ENCODE peak calls at places on chromosomes 16 and 17, in seven cellular contexts. I is neural progenitor cell, V is fibroblast of lung, C is AG04449, U is neuronal stem cell, L is transverse colon, M is tibial nerve. K is an unnamed sample.

GRCh38 chr16:48024042-48024441 is 131.8 kb downstream of the ABCC12 start:
- DNase-seq in I (no peak), V (no peak), C (no peak), U (no peak), L (no peak), M (no peak), K (no peak)

GRCh38 chr17:69592692-69593350 is 178.3 kb downstream of the MAP2K6 start:
- DNase-seq in I (no peak), V (peak), C (peak), U (no peak), L (no peak), M (no peak), K (no peak)

GRCh38 chr17:73455050-73455687 is 143.4 kb upstream of the CDC42EP4 start:
- DNase-seq in I (no peak), V (no peak), C (no peak), U (no peak), L (peak), M (no peak), K (no peak)

GRCh38 chr17:42920922-42921321 is 20.3 kb downstream of the G6PC1 start:
- DNase-seq in I (no peak), V (no peak), C (no peak), U (no peak), L (no peak), M (no peak), K (no peak)

GRCh38 chr17:75173526-75173925 is 9.2 kb downstream of the SUMO2 start:
- DNase-seq in I (no peak), V (no peak), C (no peak), U (no peak), L (no peak), M (no peak), K (no peak)

GRCh38 chr17:72063262-72063661 is 57.6 kb upstream of the SOX9 start:
- DNase-seq in I (no peak), V (no peak), C (no peak), U (no peak), L (no peak), M (no peak), K (no peak)

GRCh38 chr17:71975998-71976649 is 144.7 kb upstream of the SOX9 start:
- DNase-seq in I (peak), V (peak), C (peak), U (no peak), L (peak), M (peak), K (no peak)

GRCh38 chr16:68504066-68504465 is 35.0 kb upstream of the ZFP90 start:
- DNase-seq in I (no peak), V (no peak), C (no peak), U (no peak), L (no peak), M (no peak), K (no peak)

GRCh38 chr16:59899940-59900339 is 1165.8 kb upstream of the GOT2 start:
- DNase-seq in I (no peak), V (no peak), C (no peak), U (no peak), L (no peak), M (no peak), K (no peak)

GRCh38 chr17:7014995-7015586 is 2.7 kb downstream of the RNASEK start:
- DNase-seq in I (peak), V (peak), C (no peak), U (no peak), L (peak), M (no peak), K (no peak)

GRCh38 chr16:22141746-22142145 is 20.6 kb upstream of the SDR42E2 start:
- DNase-seq in I (peak), V (no peak), C (no peak), U (no peak), L (no peak), M (no peak), K (peak)

GRCh38 chr16:4307215-4308037 is 8.4 kb upstream of the GLIS2 start:
- DNase-seq in I (peak), V (peak), C (peak), U (peak), L (peak), M (peak), K (no peak)

GRCh38 chr17:56665864-56666263 is 72.4 kb downstream of the NOG start:
- DNase-seq in I (peak), V (no peak), C (no peak), U (no peak), L (no peak), M (no peak), K (peak)
- H3K4me3 ChIP-seq in I (no peak), V (no peak), C (no peak), U (no peak), L (no peak), M (no peak), K (no peak)

GRCh38 chr17:38456031-38456815 is 28.0 kb downstream of the ARHGAP23 start:
- DNase-seq in I (peak), V (no peak), C (no peak), U (no peak), L (no peak), M (no peak), K (peak)

GRCh38 chr17:38455288-38455915 is 27.1 kb downstream of the ARHGAP23 start:
- DNase-seq in I (peak), V (no peak), C (no peak), U (no peak), L (no peak), M (no peak), K (peak)

GRCh38 chr17:38452719-38453118 is 24.5 kb downstream of the ARHGAP23 start:
- DNase-seq in I (no peak), V (no peak), C (no peak), U (no peak), L (no peak), M (no peak), K (no peak)

GRCh38 chr17:38453951-38454421 is 25.7 kb downstream of the ARHGAP23 start:
- DNase-seq in I (peak), V (peak), C (no peak), U (no peak), L (no peak), M (no peak), K (no peak)

DNA sequence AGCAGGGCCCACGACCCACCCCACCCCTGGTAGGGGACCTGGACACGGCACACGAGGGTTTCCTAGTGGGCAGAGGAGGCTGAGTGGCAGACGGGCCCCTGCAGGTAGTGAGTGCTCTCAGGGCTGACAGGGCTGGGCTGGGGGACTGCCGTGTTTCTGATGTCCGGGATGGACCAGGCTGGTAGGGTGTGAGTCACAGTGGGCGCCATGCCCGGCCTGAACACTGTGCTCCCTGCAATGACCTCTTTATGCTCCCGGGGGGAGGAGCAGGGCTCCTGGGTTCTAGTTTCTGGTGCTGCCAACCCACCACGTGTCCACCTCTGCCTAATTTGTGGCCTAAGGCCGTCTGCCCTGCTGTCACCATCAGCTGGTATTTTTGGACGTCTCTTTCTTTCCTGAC is 26.3 kb downstream of the ARHGAP23 start:
- DNase-seq in I (no peak), V (peak), C (no peak), U (no peak), L (peak), M (peak), K (no peak)
- H3K4me3 ChIP-seq in I (peak), V (peak), C (peak), U (no peak), L (peak), M (peak), K (no peak)

DNA sequence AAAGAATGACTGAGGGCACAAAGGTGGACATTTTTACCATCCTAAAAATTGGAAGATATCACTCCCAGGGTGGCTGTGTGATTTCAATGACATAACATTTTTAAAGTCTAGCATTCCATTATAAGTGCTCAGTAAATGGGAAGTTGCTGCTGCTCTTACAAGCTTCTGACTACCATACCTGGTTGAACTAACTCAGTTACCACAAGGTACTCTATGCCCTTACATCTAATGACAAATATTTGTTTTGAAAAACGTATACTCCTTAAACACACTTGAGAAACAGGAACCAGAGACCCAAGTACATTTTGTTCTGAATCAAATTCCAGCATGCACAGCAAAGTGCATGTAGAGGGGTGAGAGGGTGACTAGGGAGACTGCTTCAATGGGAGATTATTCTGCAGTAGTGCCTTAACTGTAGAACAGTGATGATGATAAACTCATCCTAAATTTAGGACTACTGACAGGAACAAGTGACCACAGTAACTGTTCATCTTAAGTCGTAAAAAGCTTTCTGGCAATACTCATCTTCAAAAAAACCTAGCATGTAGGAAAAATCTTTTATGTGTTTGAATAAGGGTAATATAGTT is 83.5 kb downstream of the KANSL1 start:
- DNase-seq in I (no peak), V (no peak), C (no peak), U (no peak), L (no peak), M (no peak), K (no peak)
- H3K4me3 ChIP-seq in I (no peak), V (no peak), C (no peak), U (no peak), L (no peak), M (no peak), K (no peak)

GRCh38 chr17:78146471-78146869 is 285 bp downstream of the C17orf99 start:
- DNase-seq in I (no peak), V (no peak), C (no peak), U (no peak), L (peak), M (no peak), K (no peak)

GRCh38 chr17:78144736-78145641 is 1.2 kb upstream of the C17orf99 start:
- DNase-seq in I (no peak), V (no peak), C (no peak), U (no peak), L (peak), M (no peak), K (no peak)

GRCh38 chr17:78146881-78147280 is 696 bp downstream of the C17orf99 start:
- DNase-seq in I (no peak), V (no peak), C (no peak), U (no peak), L (peak), M (no peak), K (no peak)

GRCh38 chr17:78148286-78149016 is 2.3 kb downstream of the C17orf99 start:
- DNase-seq in I (no peak), V (no peak), C (no peak), U (no peak), L (peak), M (no peak), K (no peak)

DNA sequence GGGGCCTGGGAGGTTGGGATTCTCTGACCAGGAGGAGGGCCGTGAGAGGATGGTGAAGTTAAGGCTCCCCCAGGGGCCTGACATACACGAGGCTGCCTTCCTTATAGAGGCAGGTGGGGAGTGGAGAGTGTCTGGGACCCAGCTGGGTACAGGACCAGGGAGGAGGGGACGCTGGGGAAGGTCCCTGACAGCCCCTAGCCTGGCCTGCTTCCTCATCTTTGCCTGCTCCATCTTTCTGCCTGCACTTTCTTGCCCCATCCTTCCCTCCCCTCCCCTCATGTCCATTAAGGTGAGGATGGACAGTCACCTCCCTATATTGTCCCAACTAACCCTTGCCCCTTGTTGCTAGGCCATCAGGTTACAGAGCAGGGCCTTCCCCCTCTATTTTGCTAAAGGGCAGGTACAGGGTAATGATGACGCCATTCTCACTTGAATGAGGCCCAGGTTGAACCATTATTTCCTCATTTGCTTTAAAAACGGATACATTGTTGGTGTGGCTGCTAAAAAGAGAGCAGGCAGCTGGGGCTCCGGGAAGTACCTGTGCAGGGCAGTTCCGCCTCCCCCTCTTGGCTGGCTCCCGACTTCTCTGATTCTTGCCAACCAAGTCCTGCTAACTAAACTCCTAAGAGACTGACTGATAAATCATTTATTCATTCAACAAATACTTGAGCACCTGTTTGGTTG is 1.3 kb downstream of the C17orf99 start:
- DNase-seq in I (no peak), V (no peak), C (no peak), U (no peak), L (peak), M (no peak), K (no peak)
- H3K4me3 ChIP-seq in I (no peak), V (no peak), C (no peak), U (no peak), L (no peak), M (no peak), K (no peak)

GRCh38 chr16:88759245-88759975 is 25.6 kb downstream of the PIEZO1 start:
- DNase-seq in I (peak), V (peak), C (no peak), U (no peak), L (peak), M (no peak), K (peak)
- H3K4me3 ChIP-seq in I (no peak), V (no peak), C (no peak), U (no peak), L (peak), M (no peak), K (no peak)

DNA sequence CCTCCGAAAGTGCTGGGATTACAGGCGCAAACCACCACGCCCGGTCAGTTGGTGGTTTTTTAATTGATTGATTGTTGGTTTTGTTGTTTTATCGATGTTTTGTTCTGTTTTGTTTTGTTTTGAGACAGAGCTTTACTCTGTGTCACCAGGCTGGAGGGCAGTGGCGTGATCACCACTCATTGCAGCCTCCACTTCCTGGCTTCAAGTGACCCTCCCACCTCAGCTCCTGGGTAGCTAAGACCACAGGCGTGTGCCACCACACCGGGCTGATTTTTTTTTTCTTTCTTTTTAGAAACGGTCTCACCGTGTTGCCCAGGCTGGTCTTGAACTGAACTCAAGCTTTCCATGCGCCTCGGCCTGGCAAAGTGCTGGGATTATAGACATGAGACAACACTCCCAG is 12.4 kb downstream of the FAM234A start:
- DNase-seq in I (no peak), V (no peak), C (no peak), U (no peak), L (no peak), M (no peak), K (no peak)
- H3K4me3 ChIP-seq in I (no peak), V (no peak), C (no peak), U (no peak), L (no peak), M (no peak), K (no peak)

GRCh38 chr17:77282524-77283515 is 142.1 kb downstream of the SEC14L1 start:
- DNase-seq in I (peak), V (peak), C (no peak), U (no peak), L (peak), M (no peak), K (no peak)

GRCh38 chr17:77279448-77280303 is 138.9 kb downstream of the SEC14L1 start:
- DNase-seq in I (peak), V (peak), C (no peak), U (no peak), L (peak), M (no peak), K (peak)

GRCh38 chr17:77281904-77282367 is 141.2 kb downstream of the SEC14L1 start:
- DNase-seq in I (peak), V (no peak), C (no peak), U (no peak), L (peak), M (no peak), K (peak)

GRCh38 chr17:77280304-77280910 is 139.6 kb downstream of the SEC14L1 start:
- DNase-seq in I (no peak), V (peak), C (no peak), U (no peak), L (peak), M (no peak), K (no peak)

GRCh38 chr17:77281024-77281903 is 140.5 kb downstream of the SEC14L1 start:
- DNase-seq in I (peak), V (peak), C (no peak), U (peak), L (peak), M (no peak), K (peak)
- H3K4me3 ChIP-seq in I (peak), V (peak), C (peak), U (peak), L (peak), M (peak), K (peak)

GRCh38 chr17:61625564-61625963 is 34.5 kb upstream of the NACA2 start:
- DNase-seq in I (no peak), V (no peak), C (no peak), U (no peak), L (no peak), M (no peak), K (no peak)
- H3K4me3 ChIP-seq in I (no peak), V (no peak), C (no peak), U (no peak), L (no peak), M (no peak), K (no peak)

DNA sequence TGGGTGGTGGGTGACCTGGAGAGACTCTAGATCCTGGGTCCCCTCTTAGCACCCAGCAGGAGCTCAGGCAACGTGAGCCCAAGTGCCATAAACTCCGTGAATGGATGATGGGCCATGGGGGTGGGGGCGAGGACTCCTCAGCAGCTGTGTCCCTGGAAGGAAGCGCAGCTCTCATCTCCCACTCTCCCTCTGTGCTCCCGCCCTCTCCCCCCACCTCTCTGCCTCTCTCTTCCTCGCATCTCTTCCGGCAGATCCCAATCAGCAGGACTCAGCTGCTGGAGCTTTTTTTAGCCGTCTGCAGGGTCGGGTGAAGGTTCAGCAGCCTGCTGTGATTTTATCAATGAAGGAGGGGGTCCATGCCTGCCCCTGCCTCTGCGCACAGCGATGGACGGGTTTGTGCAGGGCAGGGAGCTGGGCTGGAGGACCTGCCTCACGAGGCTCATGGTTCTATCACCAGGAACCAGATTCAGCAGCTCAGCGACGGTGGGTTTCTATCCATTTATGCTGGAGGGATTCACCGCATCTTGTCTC is 8.3 kb downstream of the CCR7 start:
- DNase-seq in I (no peak), V (no peak), C (no peak), U (no peak), L (no peak), M (no peak), K (peak)
- H3K4me3 ChIP-seq in I (no peak), V (no peak), C (no peak), U (no peak), L (no peak), M (no peak), K (no peak)

DNA sequence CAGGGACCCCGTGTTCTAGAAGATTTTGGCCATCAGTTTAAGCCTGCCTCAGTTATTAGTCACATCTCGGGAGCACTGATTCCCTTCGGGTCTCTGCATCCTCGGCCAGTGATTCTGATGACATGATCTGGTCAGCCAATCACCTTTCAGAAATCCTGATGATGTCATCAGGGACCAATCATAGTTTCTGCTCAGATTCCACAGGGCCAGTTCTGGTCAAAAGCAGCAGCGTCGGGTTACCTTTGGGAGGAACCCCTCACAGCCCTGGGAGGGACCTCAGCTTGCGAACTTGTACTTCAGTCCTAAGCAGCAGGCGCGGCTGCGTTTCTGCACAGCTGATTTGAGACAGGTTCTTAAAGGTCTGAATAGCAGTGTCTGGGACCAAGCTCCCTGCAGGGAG is 13.9 kb downstream of the KDM8 start:
- DNase-seq in I (peak), V (peak), C (no peak), U (no peak), L (no peak), M (no peak), K (no peak)
- H3K4me3 ChIP-seq in I (no peak), V (no peak), C (no peak), U (no peak), L (no peak), M (no peak), K (no peak)